ENCODE peak calls at places on chromosomes 16 and 17, in nine cellular contexts. N, I, Q, T, W, D, Z, L and E are unnamed samples.
A peak's percentile ranks its signal among the peaks of the same experiment; 100 is the strongest.

GRCh38 chr16:88769617-88770458 is 15.2 kb downstream of the PIEZO1 start:
- DNase-seq in W (peak; percentile 78), I (no peak), D (peak; percentile 44), L (no peak), Z (peak; percentile 48), T (no peak), Q (no peak), N (no peak), E (no peak)

GRCh38 chr16:3511286-3512180 is 10.7 kb downstream of the CLUAP1 start:
- DNase-seq in I (no peak), N (no peak), Q (no peak), T (no peak), W (no peak), Z (no peak), D (no peak), L (no peak), E (no peak)

GRCh38 chr17:17824780-17825614 is 11.8 kb downstream of the SREBF1 start:
- DNase-seq in T (no peak), L (no peak), N (no peak), W (no peak), Q (no peak), D (no peak), Z (no peak), I (no peak), E (no peak)

GRCh38 chr17:75783803-75784472 is 668 bp upstream of the UNK start:
- DNase-seq in D (no peak), Q (no peak), I (no peak), L (no peak), W (no peak), Z (no peak), N (no peak), T (no peak), E (peak; percentile 81)

GRCh38 chr17:50301891-50302584 is 27.8 kb downstream of the TMEM92 start:
- DNase-seq in D (no peak), Z (no peak), W (no peak), N (no peak), T (no peak), Q (no peak), I (no peak), L (no peak), E (no peak)

GRCh38 chr17:9074106-9074505 is 52.8 kb downstream of the NTN1 start:
- DNase-seq in W (no peak), N (no peak), Z (no peak), T (no peak), I (no peak), D (no peak), Q (no peak), L (no peak), E (no peak)

GRCh38 chr17:67993998-67994361 is 2.3 kb downstream of the C17orf58 start:
- DNase-seq in L (peak; percentile 15), D (peak; percentile 37), Q (no peak), W (no peak), Z (peak; percentile 18), T (no peak), I (no peak), N (peak; percentile 34), E (no peak)

GRCh38 chr17:45848868-45849535 is 4.3 kb downstream of the SPPL2C start:
- DNase-seq in W (no peak), T (no peak), D (no peak), N (no peak), L (no peak), Q (no peak), Z (no peak), I (no peak), E (no peak)

GRCh38 chr17:12821376-12821940 is 32.2 kb downstream of the ARHGAP44 start:
- DNase-seq in L (no peak), I (no peak), N (no peak), Z (peak; percentile 24), Q (no peak), W (no peak), T (no peak), D (peak; percentile 1), E (no peak)

GRCh38 chr17:74104921-74105320 is 98.6 kb upstream of the RPL38 start:
- DNase-seq in Q (no peak), W (no peak), Z (no peak), D (no peak), I (no peak), L (no peak), T (no peak), N (no peak), E (no peak)

GRCh38 chr16:55120408-55120807 is 189.7 kb downstream of the IRX5 start:
- DNase-seq in D (no peak), Q (no peak), W (no peak), L (no peak), I (no peak), Z (no peak), N (no peak), T (no peak), E (no peak)

GRCh38 chr17:76690596-76691280 is 20.0 kb downstream of the MXRA7 start:
- DNase-seq in D (no peak), Z (no peak), N (no peak), I (no peak), L (no peak), T (no peak), W (no peak), Q (no peak), E (no peak)

GRCh38 chr17:8253801-8254200 is 4.7 kb downstream of the PFAS start:
- DNase-seq in W (no peak), Z (peak; percentile 41), Q (no peak), N (no peak), T (no peak), I (no peak), L (no peak), D (peak; percentile 30), E (no peak)

GRCh38 chr17:7846765-7847661 is 7.9 kb upstream of the TMEM88 start:
- DNase-seq in T (no peak), L (no peak), N (no peak), Q (no peak), I (no peak), W (no peak), Z (no peak), D (no peak), E (peak; percentile 71)

GRCh38 chr17:1109606-1110523 is 69.9 kb downstream of the ABR start:
- DNase-seq in Z (peak; percentile 18), L (peak; percentile 40), Q (no peak), I (no peak), W (peak; percentile 46), T (no peak), D (peak; percentile 60), N (peak; percentile 34), E (no peak)

GRCh38 chr16:11552445-11552844 is 34.3 kb downstream of the LITAF start:
- DNase-seq in D (no peak), Z (no peak), W (no peak), Q (no peak), L (no peak), I (no peak), T (no peak), N (no peak), E (no peak)

GRCh38 chr17:61382796-61383688 is 16.6 kb upstream of the TBX2 start:
- DNase-seq in L (no peak), I (no peak), T (no peak), N (no peak), Q (no peak), W (no peak), D (no peak), Z (no peak), E (no peak)

GRCh38 chr17:42387221-42387657 is 1.0 kb downstream of the STAT3 start:
- DNase-seq in I (no peak), N (no peak), T (peak; percentile 66), Z (peak; percentile 89), Q (no peak), W (no peak), D (peak; percentile 48), L (no peak), E (no peak)

GRCh38 chr16:50037791-50038190 is 12.8 kb downstream of the CNEP1R1 start:
- DNase-seq in Z (peak; percentile 39), N (no peak), W (no peak), T (no peak), I (no peak), D (no peak), Q (no peak), L (no peak), E (no peak)

GRCh38 chr17:56635640-56636039 is 42.1 kb downstream of the NOG start:
- DNase-seq in T (no peak), I (no peak), D (peak; percentile 58), N (no peak), W (peak; percentile 52), Q (no peak), Z (no peak), L (no peak), E (no peak)

GRCh38 chr16:27515874-27516353 is 33.8 kb downstream of the GTF3C1 start:
- DNase-seq in D (peak; percentile 49), T (no peak), N (peak; percentile 45), W (peak; percentile 27), I (no peak), L (no peak), Z (peak; percentile 44), Q (no peak), E (no peak)

GRCh38 chr16:72256398-72257048 is 84.6 kb upstream of the PMFBP1 start:
- DNase-seq in I (no peak), D (peak; percentile 77), Z (peak; percentile 60), L (no peak), Q (no peak), T (no peak), N (peak; percentile 12), W (peak; percentile 21), E (no peak)

GRCh38 chr17:76631821-76632565 is 11.6 kb downstream of the ST6GALNAC1 start:
- DNase-seq in D (no peak), T (no peak), W (no peak), I (no peak), Z (peak; percentile 28), L (no peak), N (no peak), Q (no peak), E (no peak)

GRCh38 chr16:29883987-29884386 is 15.4 kb downstream of the SEZ6L2 start:
- DNase-seq in W (no peak), Q (no peak), D (peak; percentile 26), I (no peak), L (no peak), Z (no peak), T (no peak), N (no peak), E (no peak)

GRCh38 chr17:27654654-27655524 is 23.9 kb downstream of the LGALS9 start:
- DNase-seq in Z (peak; percentile 69), D (peak; percentile 81), I (peak; percentile 44), L (peak; percentile 70), Q (peak; percentile 33), T (no peak), W (peak; percentile 72), N (peak; percentile 48), E (no peak)

GRCh38 chr17:72404872-72405271 is 284.1 kb downstream of the SOX9 start:
- DNase-seq in W (peak; percentile 80), N (no peak), Q (no peak), D (peak; percentile 62), I (no peak), T (no peak), Z (peak; percentile 44), L (no peak), E (no peak)

GRCh38 chr16:84042879-84043485 is 387 bp upstream of the SLC38A8 start:
- DNase-seq in Q (no peak), I (no peak), N (no peak), W (no peak), L (no peak), Z (no peak), D (no peak), T (no peak), E (no peak)

GRCh38 chr17:17516315-17516930 is 20.2 kb upstream of the RASD1 start:
- DNase-seq in Q (no peak), T (no peak), N (no peak), L (no peak), D (no peak), Z (no peak), W (no peak), I (no peak), E (no peak)

GRCh38 chr17:45364531-45365390 is 47.9 kb upstream of the MAP3K14 start:
- DNase-seq in D (no peak), W (no peak), T (no peak), I (no peak), Q (no peak), Z (peak; percentile 63), N (no peak), L (no peak), E (peak; percentile 62)

GRCh38 chr17:42695500-42695899 is 13.2 kb downstream of the CNTNAP1 start:
- DNase-seq in Z (no peak), N (no peak), D (no peak), Q (no peak), I (no peak), L (no peak), T (no peak), W (no peak), E (no peak)